ENCODE peak calls at places on chromosomes 12 and 14, in ten cellular contexts. One of them, this sample, is unnamed.

GRCh38 chr14:69547701-69548348 is 26.8 kb downstream of the CCDC177 start:
- DNase-seq in CD4-positive, alpha-beta T cell: no peak
- DNase-seq in ureter: no peak
- DNase-seq in AG08396: peak; percentile 55
- DNase-seq in psoas muscle: no peak
- DNase-seq in epithelial cell of esophagus: no peak
- DNase-seq in HEK293T: peak; percentile 44
- DNase-seq in NCI-H510A: no peak
- DNase-seq in upper lobe of right lung: no peak
- DNase-seq in putamen: peak; percentile 5
- DNase-seq in this sample: no peak

GRCh38 chr12:43407816-43408645 is 144.0 kb downstream of the ADAMTS20 start:
- DNase-seq in CD4-positive, alpha-beta T cell: no peak
- DNase-seq in ureter: no peak
- DNase-seq in AG08396: no peak
- DNase-seq in psoas muscle: no peak
- DNase-seq in epithelial cell of esophagus: peak; percentile 10
- DNase-seq in HEK293T: no peak
- DNase-seq in NCI-H510A: no peak
- DNase-seq in upper lobe of right lung: no peak
- DNase-seq in putamen: no peak
- DNase-seq in this sample: peak; percentile 26

GRCh38 chr12:67433393-67434175 is 164.4 kb downstream of the CAND1 start:
- DNase-seq in CD4-positive, alpha-beta T cell: no peak
- DNase-seq in ureter: no peak
- DNase-seq in AG08396: no peak
- DNase-seq in psoas muscle: no peak
- DNase-seq in epithelial cell of esophagus: peak; percentile 53
- DNase-seq in HEK293T: no peak
- DNase-seq in NCI-H510A: no peak
- DNase-seq in upper lobe of right lung: no peak
- DNase-seq in putamen: no peak
- DNase-seq in this sample: peak; percentile 57

GRCh38 chr14:71261206-71261605 is 353.9 kb downstream of the PCNX1 start:
- DNase-seq in CD4-positive, alpha-beta T cell: no peak
- DNase-seq in ureter: no peak
- DNase-seq in AG08396: no peak
- DNase-seq in psoas muscle: no peak
- DNase-seq in epithelial cell of esophagus: no peak
- DNase-seq in HEK293T: no peak
- DNase-seq in NCI-H510A: no peak
- DNase-seq in upper lobe of right lung: no peak
- DNase-seq in putamen: no peak
- DNase-seq in this sample: no peak

GRCh38 chr12:60947533-60947932 is 1312.7 kb upstream of the USP15 start:
- DNase-seq in CD4-positive, alpha-beta T cell: no peak
- DNase-seq in ureter: no peak
- DNase-seq in AG08396: no peak
- DNase-seq in psoas muscle: no peak
- DNase-seq in epithelial cell of esophagus: no peak
- DNase-seq in HEK293T: no peak
- DNase-seq in NCI-H510A: no peak
- DNase-seq in upper lobe of right lung: no peak
- DNase-seq in putamen: no peak
- DNase-seq in this sample: no peak

GRCh38 chr12:80565276-80565675 is 121.2 kb downstream of the PTPRQ start:
- DNase-seq in CD4-positive, alpha-beta T cell: no peak
- DNase-seq in ureter: no peak
- DNase-seq in AG08396: no peak
- DNase-seq in psoas muscle: no peak
- DNase-seq in epithelial cell of esophagus: peak; percentile 38
- DNase-seq in HEK293T: no peak
- DNase-seq in NCI-H510A: no peak
- DNase-seq in upper lobe of right lung: no peak
- DNase-seq in putamen: no peak
- DNase-seq in this sample: no peak

GRCh38 chr12:120220838-120221575 is 20.1 kb upstream of the RPLP0 start:
- DNase-seq in CD4-positive, alpha-beta T cell: no peak
- DNase-seq in ureter: no peak
- DNase-seq in AG08396: no peak
- DNase-seq in psoas muscle: no peak
- DNase-seq in epithelial cell of esophagus: no peak
- DNase-seq in HEK293T: no peak
- DNase-seq in NCI-H510A: no peak
- DNase-seq in upper lobe of right lung: no peak
- DNase-seq in putamen: no peak
- DNase-seq in this sample: peak; percentile 94

GRCh38 chr12:39236994-39237393 is 205.9 kb downstream of the KIF21A start:
- DNase-seq in CD4-positive, alpha-beta T cell: no peak
- DNase-seq in ureter: no peak
- DNase-seq in AG08396: peak; percentile 3
- DNase-seq in psoas muscle: no peak
- DNase-seq in epithelial cell of esophagus: peak; percentile 92
- DNase-seq in HEK293T: no peak
- DNase-seq in NCI-H510A: no peak
- DNase-seq in upper lobe of right lung: no peak
- DNase-seq in putamen: no peak
- DNase-seq in this sample: no peak

GRCh38 chr12:104573-105081 is 38.1 kb downstream of the IQSEC3 start:
- DNase-seq in CD4-positive, alpha-beta T cell: no peak
- DNase-seq in ureter: no peak
- DNase-seq in AG08396: no peak
- DNase-seq in psoas muscle: no peak
- DNase-seq in epithelial cell of esophagus: no peak
- DNase-seq in HEK293T: peak; percentile 46
- DNase-seq in NCI-H510A: peak; percentile 89
- DNase-seq in upper lobe of right lung: no peak
- DNase-seq in putamen: no peak
- DNase-seq in this sample: no peak

GRCh38 chr14:68417007-68417659 is 375.7 kb downstream of the ZFP36L1 start:
- DNase-seq in CD4-positive, alpha-beta T cell: no peak
- DNase-seq in ureter: no peak
- DNase-seq in AG08396: no peak
- DNase-seq in psoas muscle: no peak
- DNase-seq in epithelial cell of esophagus: no peak
- DNase-seq in HEK293T: no peak
- DNase-seq in NCI-H510A: no peak
- DNase-seq in upper lobe of right lung: no peak
- DNase-seq in putamen: no peak
- DNase-seq in this sample: no peak

GRCh38 chr14:70660967-70661871 is 19.5 kb downstream of the TTC9 start:
- DNase-seq in CD4-positive, alpha-beta T cell: peak; percentile 32
- DNase-seq in ureter: no peak
- DNase-seq in AG08396: no peak
- DNase-seq in psoas muscle: no peak
- DNase-seq in epithelial cell of esophagus: peak; percentile 36
- DNase-seq in HEK293T: no peak
- DNase-seq in NCI-H510A: no peak
- DNase-seq in upper lobe of right lung: no peak
- DNase-seq in putamen: no peak
- DNase-seq in this sample: no peak

GRCh38 chr12:30110505-30110904 is 326.8 kb upstream of the TMTC1 start:
- DNase-seq in CD4-positive, alpha-beta T cell: no peak
- DNase-seq in ureter: no peak
- DNase-seq in AG08396: no peak
- DNase-seq in psoas muscle: no peak
- DNase-seq in epithelial cell of esophagus: no peak
- DNase-seq in HEK293T: no peak
- DNase-seq in NCI-H510A: no peak
- DNase-seq in upper lobe of right lung: no peak
- DNase-seq in putamen: no peak
- DNase-seq in this sample: no peak

GRCh38 chr12:53208435-53208834 is 1.4 kb upstream of the ITGB7 start:
- DNase-seq in CD4-positive, alpha-beta T cell: no peak
- DNase-seq in ureter: no peak
- DNase-seq in AG08396: no peak
- DNase-seq in psoas muscle: no peak
- DNase-seq in epithelial cell of esophagus: no peak
- DNase-seq in HEK293T: no peak
- DNase-seq in NCI-H510A: no peak
- DNase-seq in upper lobe of right lung: no peak
- DNase-seq in putamen: no peak
- DNase-seq in this sample: no peak

GRCh38 chr14:101254805-101255764 is 306.2 kb upstream of the DIO3 start:
- DNase-seq in CD4-positive, alpha-beta T cell: no peak
- DNase-seq in ureter: peak; percentile 35
- DNase-seq in AG08396: peak; percentile 3
- DNase-seq in psoas muscle: peak; percentile 62
- DNase-seq in epithelial cell of esophagus: no peak
- DNase-seq in HEK293T: no peak
- DNase-seq in NCI-H510A: no peak
- DNase-seq in upper lobe of right lung: no peak
- DNase-seq in putamen: peak; percentile 26
- DNase-seq in this sample: no peak

GRCh38 chr12:50066402-50066801 is 9.0 kb downstream of the ASIC1 start:
- DNase-seq in CD4-positive, alpha-beta T cell: no peak
- DNase-seq in ureter: no peak
- DNase-seq in AG08396: peak; percentile 82
- DNase-seq in psoas muscle: no peak
- DNase-seq in epithelial cell of esophagus: peak; percentile 33
- DNase-seq in HEK293T: no peak
- DNase-seq in NCI-H510A: no peak
- DNase-seq in upper lobe of right lung: no peak
- DNase-seq in putamen: no peak
- DNase-seq in this sample: peak; percentile 22

GRCh38 chr14:27049611-27050172 is 451.9 kb upstream of the NOVA1 start:
- DNase-seq in CD4-positive, alpha-beta T cell: no peak
- DNase-seq in ureter: no peak
- DNase-seq in AG08396: no peak
- DNase-seq in psoas muscle: no peak
- DNase-seq in epithelial cell of esophagus: no peak
- DNase-seq in HEK293T: no peak
- DNase-seq in NCI-H510A: no peak
- DNase-seq in upper lobe of right lung: no peak
- DNase-seq in putamen: no peak
- DNase-seq in this sample: no peak

GRCh38 chr12:15404485-15404884 is 82.2 kb downstream of the PTPRO start:
- DNase-seq in CD4-positive, alpha-beta T cell: no peak
- DNase-seq in ureter: no peak
- DNase-seq in AG08396: peak; percentile 10
- DNase-seq in psoas muscle: no peak
- DNase-seq in epithelial cell of esophagus: peak; percentile 62
- DNase-seq in HEK293T: no peak
- DNase-seq in NCI-H510A: no peak
- DNase-seq in upper lobe of right lung: no peak
- DNase-seq in putamen: no peak
- DNase-seq in this sample: no peak

GRCh38 chr14:98665019-98665418 is 607.0 kb downstream of the BCL11B start:
- DNase-seq in CD4-positive, alpha-beta T cell: no peak
- DNase-seq in ureter: no peak
- DNase-seq in AG08396: no peak
- DNase-seq in psoas muscle: no peak
- DNase-seq in epithelial cell of esophagus: no peak
- DNase-seq in HEK293T: no peak
- DNase-seq in NCI-H510A: no peak
- DNase-seq in upper lobe of right lung: no peak
- DNase-seq in putamen: no peak
- DNase-seq in this sample: no peak

GRCh38 chr12:85000766-85001165 is 35.3 kb downstream of the TSPAN19 start:
- DNase-seq in CD4-positive, alpha-beta T cell: no peak
- DNase-seq in ureter: no peak
- DNase-seq in AG08396: no peak
- DNase-seq in psoas muscle: no peak
- DNase-seq in epithelial cell of esophagus: no peak
- DNase-seq in HEK293T: no peak
- DNase-seq in NCI-H510A: no peak
- DNase-seq in upper lobe of right lung: no peak
- DNase-seq in putamen: no peak
- DNase-seq in this sample: no peak

GRCh38 chr12:124939428-124940142 is 25.1 kb upstream of the UBC start:
- DNase-seq in CD4-positive, alpha-beta T cell: peak; percentile 75
- DNase-seq in ureter: peak; percentile 91
- DNase-seq in AG08396: peak; percentile 83
- DNase-seq in psoas muscle: peak; percentile 87
- DNase-seq in epithelial cell of esophagus: peak; percentile 88
- DNase-seq in HEK293T: peak; percentile 78
- DNase-seq in NCI-H510A: no peak
- DNase-seq in upper lobe of right lung: peak; percentile 90
- DNase-seq in putamen: peak; percentile 96
- DNase-seq in this sample: peak; percentile 82

This sample was measured in foreskin melanocyte.